ENCODE peak calls at places on chromosomes 12 and 14, in six cellular contexts. H is upper lobe of left lung, P is suprapubic skin, X is SK-N-SH, C is transverse colon, K is sigmoid colon. M is an unnamed sample.

GRCh38 chr12:112843272-112843671 is 51.7 kb downstream of the RPH3A start:
- DNase-seq in H (no peak), P (peak), C (no peak), X (peak), K (no peak), M (no peak)

GRCh38 chr12:131830335-131831020 is 2.3 kb downstream of the MMP17 start:
- DNase-seq in P (peak), H (peak), K (peak), X (peak), C (peak), M (no peak)

GRCh38 chr12:132373967-132374820 is 44.8 kb upstream of the GALNT9 start:
- DNase-seq in X (no peak), H (no peak), P (no peak), K (peak), C (no peak), M (no peak)

GRCh38 chr14:88488897-88489296 is 65.9 kb downstream of the PTPN21 start:
- DNase-seq in K (no peak), H (no peak), C (no peak), X (no peak), P (no peak), M (no peak)

GRCh38 chr12:114439306-114439705 is 33.4 kb upstream of the TBX5 start:
- DNase-seq in P (no peak), C (no peak), K (no peak), H (no peak), X (no peak), M (no peak)

GRCh38 chr14:95078841-95079240 is 78.5 kb downstream of the DICER1 start:
- DNase-seq in P (no peak), C (no peak), H (no peak), K (no peak), X (no peak), M (no peak)

GRCh38 chr12:56221233-56221756 is 427 bp downstream of the RNF41 start:
- DNase-seq in K (peak), P (no peak), X (peak), H (peak), C (peak), M (no peak)

GRCh38 chr12:110590806-110591326 is 7.7 kb upstream of the PPTC7 start:
- DNase-seq in C (no peak), H (no peak), K (no peak), P (no peak), X (no peak), M (no peak)

GRCh38 chr12:98594050-98594853 is 766 bp downstream of the SLC25A3 start:
- DNase-seq in X (peak), K (peak), C (peak), H (peak), P (peak), M (no peak)

GRCh38 chr12:27332407-27333310 is at the start of gene BMAL2:
- DNase-seq in K (no peak), X (peak), P (no peak), C (peak), H (peak), M (no peak)

GRCh38 chr12:97716356-97716755 is 253.8 kb downstream of the RMST start:
- DNase-seq in H (no peak), C (no peak), X (peak), P (no peak), K (no peak), M (no peak)

GRCh38 chr12:85642810-85643209 is 193.4 kb downstream of the RASSF9 start:
- DNase-seq in K (no peak), H (no peak), C (no peak), P (no peak), X (no peak), M (no peak)

GRCh38 chr14:94545131-94545841 is 16.0 kb upstream of the SERPINA4 start:
- DNase-seq in X (no peak), P (no peak), C (no peak), H (no peak), K (no peak), M (no peak)

GRCh38 chr14:89138846-89139245 is 278.2 kb downstream of the FOXN3 start:
- DNase-seq in H (no peak), C (no peak), K (no peak), P (no peak), X (no peak), M (no peak)

GRCh38 chr12:59459966-59460365 is 135.9 kb upstream of the SLC16A7 start:
- DNase-seq in P (no peak), X (no peak), K (no peak), C (no peak), H (no peak), M (no peak)

DNA sequence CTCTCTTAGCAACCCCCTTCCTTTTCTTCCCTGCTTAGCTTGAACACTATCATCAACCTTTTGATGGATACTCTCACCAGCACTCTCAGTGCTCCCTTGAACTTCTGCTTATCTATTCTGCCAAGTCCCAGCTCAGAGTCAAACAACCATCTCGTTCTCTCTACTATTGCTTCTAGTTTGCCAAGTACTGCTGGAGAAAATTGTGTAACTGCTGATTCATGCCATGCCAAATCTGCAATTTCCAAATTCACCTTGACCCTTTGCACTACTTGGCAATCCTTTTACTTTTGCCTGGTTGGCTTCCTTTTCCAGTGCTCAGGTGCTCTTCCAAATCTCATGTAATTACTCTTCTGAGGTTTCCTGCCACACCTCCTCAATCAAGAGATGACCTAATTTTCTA is 2.8 kb upstream of the CCDC196 start:
- DNase-seq in X (no peak), K (no peak), P (no peak), H (peak), C (no peak), M (no peak)
- TF ChIP-seq POLR2AphosphoS5 in X (no peak), K (no peak), P (no peak), H (no peak), C (no peak), M (no peak)

DNA sequence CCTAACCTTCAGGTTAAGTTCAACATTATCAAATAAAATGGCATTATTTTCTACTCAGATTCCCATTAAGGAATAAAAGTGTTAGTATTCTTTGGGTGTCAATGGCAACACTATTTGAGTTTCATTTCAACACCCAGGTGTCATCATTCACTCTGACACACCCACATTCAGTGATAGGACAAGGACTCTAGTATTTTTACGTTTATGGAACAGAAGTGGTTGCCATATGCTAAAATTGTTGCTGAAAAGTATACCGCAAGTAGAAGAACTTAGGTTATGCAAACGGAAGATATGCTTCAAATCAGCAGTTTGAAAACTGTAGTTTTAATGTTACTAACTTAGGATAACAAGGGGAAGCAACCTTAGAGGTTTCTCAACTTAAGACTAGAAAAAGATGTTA is 20.0 kb upstream of the SGPP1 start:
- DNase-seq in H (no peak), K (no peak), P (no peak), X (no peak), C (no peak), M (no peak)
- TF ChIP-seq CTCF in H (no peak), K (no peak), P (no peak), X (no peak), C (no peak), M (no peak)

GRCh38 chr14:59333235-59333634 is 131.9 kb downstream of the GPR135 start:
- DNase-seq in K (no peak), P (no peak), X (no peak), H (no peak), C (no peak), M (no peak)

GRCh38 chr14:59336078-59336477 is 129.1 kb downstream of the GPR135 start:
- DNase-seq in X (no peak), C (no peak), P (no peak), K (no peak), H (no peak), M (no peak)

GRCh38 chr14:59332727-59333126 is 132.5 kb downstream of the GPR135 start:
- DNase-seq in K (no peak), X (no peak), P (no peak), C (no peak), H (peak), M (no peak)

GRCh38 chr14:59331217-59331616 is 134.0 kb downstream of the GPR135 start:
- DNase-seq in C (no peak), K (no peak), H (no peak), P (no peak), X (no peak), M (no peak)

GRCh38 chr14:59333668-59334067 is 131.5 kb downstream of the GPR135 start:
- DNase-seq in P (no peak), H (no peak), C (no peak), X (no peak), K (peak), M (no peak)
- TF ChIP-seq POLR2AphosphoS5 in P (no peak), H (peak), C (peak), X (no peak), K (peak), M (no peak)

DNA sequence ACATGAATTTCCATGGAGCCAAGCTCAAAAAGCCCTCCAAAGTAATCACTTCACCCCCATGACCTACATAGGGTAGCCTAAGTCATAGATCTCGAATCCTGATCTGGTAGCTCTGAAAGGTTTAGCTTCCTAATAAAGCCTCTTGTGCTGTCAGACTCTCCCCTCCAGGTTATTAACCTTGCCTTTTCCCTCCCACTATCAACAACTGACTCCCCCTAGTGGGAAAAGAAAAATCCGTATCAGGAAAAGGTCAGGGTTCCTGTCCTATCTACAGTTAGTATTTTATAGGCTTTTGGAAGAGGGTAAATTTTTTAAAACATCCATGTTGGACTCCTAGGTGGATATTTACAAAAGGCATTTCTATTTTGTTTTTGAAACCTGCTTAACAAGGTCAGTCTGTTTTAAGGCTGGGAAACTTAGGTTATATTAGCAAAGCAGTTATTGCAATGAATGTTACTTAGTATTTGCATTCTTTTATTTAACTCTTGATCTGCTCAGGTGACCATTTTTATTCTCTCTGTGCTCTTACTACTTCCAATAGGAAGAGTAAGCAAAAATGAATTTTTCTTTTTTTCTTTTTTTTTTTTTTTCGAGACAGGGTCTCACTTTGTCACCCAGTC is 8.0 kb downstream of the YY1 start:
- DNase-seq in P (no peak), X (peak), H (no peak), C (no peak), K (no peak), M (no peak)
- TF ChIP-seq CTCF in P (peak), X (peak), H (peak), C (peak), K (no peak), M (peak)

GRCh38 chr12:3308063-3308462 is 182.9 kb upstream of the PRMT8 start:
- DNase-seq in P (no peak), H (no peak), C (no peak), K (no peak), X (no peak), M (no peak)

GRCh38 chr12:3305904-3306619 is 184.9 kb upstream of the PRMT8 start:
- DNase-seq in P (no peak), C (no peak), H (no peak), X (no peak), K (no peak), M (no peak)

GRCh38 chr12:3305464-3305863 is 185.5 kb upstream of the PRMT8 start:
- DNase-seq in K (no peak), H (no peak), X (no peak), C (no peak), P (no peak), M (no peak)

GRCh38 chr12:3309805-3310204 is 181.2 kb upstream of the PRMT8 start:
- DNase-seq in K (no peak), X (no peak), C (no peak), P (no peak), H (no peak), M (no peak)

GRCh38 chr12:3307419-3307818 is 183.6 kb upstream of the PRMT8 start:
- DNase-seq in K (no peak), C (no peak), P (no peak), X (peak), H (no peak), M (no peak)
- TF ChIP-seq POLR2AphosphoS5 in K (no peak), C (no peak), P (no peak), X (no peak), H (no peak), M (no peak)

DNA sequence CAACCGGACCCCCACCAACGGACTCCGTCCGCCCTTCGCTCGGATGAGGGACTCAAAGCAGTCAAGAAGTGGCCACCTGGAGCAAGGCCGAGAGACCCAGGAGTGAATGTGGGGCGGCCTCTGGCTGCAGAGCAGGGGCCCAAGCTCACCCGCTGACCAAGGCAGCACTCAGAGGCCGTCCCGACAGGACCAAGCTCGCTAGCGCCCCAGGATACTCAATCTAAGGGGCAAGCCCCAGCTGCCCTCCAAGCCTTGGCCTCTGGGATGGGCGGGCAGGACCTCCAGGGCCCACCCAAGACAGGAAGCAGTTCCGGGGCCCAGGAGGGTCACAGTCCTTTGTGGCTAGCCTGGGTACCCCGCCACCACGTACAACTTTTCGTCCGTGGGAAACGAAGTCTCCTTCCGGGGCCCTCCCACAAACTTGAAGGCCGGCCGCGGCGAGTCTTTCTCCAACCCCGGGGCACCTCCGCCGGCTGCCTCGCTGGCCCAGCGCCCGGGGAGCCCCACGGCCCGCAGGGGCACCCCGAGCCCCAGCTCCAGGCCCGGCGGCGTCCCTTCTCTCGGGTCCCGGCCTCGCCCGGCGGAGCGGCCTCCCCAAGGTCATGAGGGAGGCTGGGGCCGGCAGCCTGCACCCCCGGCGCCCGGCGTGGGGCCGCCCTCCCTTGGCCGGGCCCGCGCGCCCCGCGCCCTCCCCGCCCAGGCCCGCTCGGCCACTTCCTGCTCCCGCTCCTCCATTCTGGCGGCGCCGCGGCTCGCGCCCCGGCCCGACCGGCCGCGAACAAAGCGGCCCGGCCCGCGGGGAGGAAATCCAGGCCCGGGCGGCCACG is 694 bp downstream of the AKT1 start:
- DNase-seq in K (no peak), X (peak), C (peak), P (no peak), H (peak), M (no peak)
- TF ChIP-seq CTCF in K (no peak), X (peak), C (no peak), P (no peak), H (no peak), M (no peak)

DNA sequence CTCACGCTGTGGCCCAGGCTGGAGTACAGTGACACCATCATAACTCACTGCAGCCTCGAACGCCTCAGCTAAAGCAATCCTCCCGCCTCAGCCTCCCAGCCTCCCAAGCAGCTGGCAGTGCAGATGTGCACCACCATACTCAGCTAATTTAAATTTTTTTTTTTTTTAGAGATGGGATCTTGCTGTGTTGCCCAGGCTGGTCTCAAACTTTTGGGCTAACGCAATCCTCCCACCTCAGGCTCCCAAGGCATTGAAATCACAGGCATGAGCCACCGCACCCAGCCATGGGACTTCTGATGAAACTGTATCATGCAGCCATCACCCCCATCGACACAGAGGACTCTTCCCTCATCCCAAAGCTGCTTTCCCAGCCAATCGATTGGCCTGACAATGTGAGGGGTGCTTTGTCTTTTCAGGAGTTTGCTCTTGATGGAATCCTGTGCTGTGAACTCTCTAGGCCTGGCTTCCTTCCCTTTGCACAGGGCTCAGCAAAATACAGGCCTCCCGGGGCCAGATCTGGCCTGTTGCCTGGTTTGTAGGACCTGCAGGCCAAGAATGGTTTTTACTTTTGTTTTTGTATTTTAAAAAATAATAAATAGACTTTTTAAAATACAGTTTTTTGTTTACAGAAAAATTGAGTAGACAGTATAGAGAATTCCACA is 59.6 kb upstream of the NCOR2 start:
- DNase-seq in H (no peak), P (no peak), K (peak), X (no peak), C (no peak), M (no peak)
- TF ChIP-seq POLR2AphosphoS5 in H (no peak), P (no peak), K (no peak), X (no peak), C (no peak), M (no peak)

GRCh38 chr12:91935299-91935698 is 210.3 kb downstream of the BTG1 start:
- DNase-seq in P (no peak), X (no peak), K (no peak), C (no peak), H (no peak), M (no peak)
- TF ChIP-seq CTCF in P (no peak), X (no peak), K (no peak), C (no peak), H (no peak), M (no peak)